ENCODE peak calls at places on chromosomes 12 and 14, in four cellular contexts. J, Y, X and R are unnamed samples.

GRCh38 chr12:115049617-115050016 is 365.6 kb upstream of the TBX3 start:
- DNase-seq in J (peak), Y (no peak), X (no peak), R (no peak)

GRCh38 chr14:101466456-101467180 is 94.7 kb upstream of the DIO3 start:
- DNase-seq in J (no peak), Y (no peak), X (no peak), R (no peak)

GRCh38 chr12:102879144-102879763 is 37.8 kb downstream of the PAH start:
- DNase-seq in J (peak), Y (peak), X (peak), R (peak)

GRCh38 chr12:14948672-14949071 is 10.3 kb upstream of the ERP27 start:
- DNase-seq in J (peak), Y (no peak), X (peak), R (peak)

GRCh38 chr12:19741132-19741489 is 301.8 kb downstream of the AEBP2 start:
- DNase-seq in J (no peak), Y (no peak), X (no peak), R (no peak)

GRCh38 chr14:77024171-77024627 is 4.3 kb downstream of the IRF2BPL start:
- DNase-seq in J (peak), Y (no peak), X (peak), R (no peak)

GRCh38 chr12:96403870-96404269 is 3.6 kb upstream of the CDK17 start:
- DNase-seq in J (no peak), Y (no peak), X (no peak), R (no peak)

GRCh38 chr14:101945171-101945570 is 19.2 kb upstream of the DYNC1H1 start:
- DNase-seq in J (no peak), Y (no peak), X (no peak), R (no peak)

GRCh38 chr14:23514009-23514962 is 37.3 kb downstream of the ZFHX2 start:
- DNase-seq in J (no peak), Y (no peak), X (no peak), R (no peak)